ENCODE peak calls at places on chromosomes 6 and 20, in five cellular contexts. G, T, U, Y and W are unnamed samples.
A peak's percentile ranks its signal among the peaks of the same experiment; 100 is the strongest.

GRCh38 chr6:158911746-158912158 is 88.2 kb downstream of the RSPH3 start:
- DNase-seq in G (no peak), T (peak; percentile 30), U (no peak), Y (no peak), W (no peak)

GRCh38 chr6:157284738-157285421 is 38.4 kb downstream of the TMEM242 start:
- DNase-seq in G (no peak), T (no peak), U (no peak), Y (no peak), W (no peak)

GRCh38 chr6:158002951-158003853 is 21.5 kb downstream of the SYNJ2 start:
- DNase-seq in G (no peak), T (no peak), U (no peak), Y (no peak), W (peak; percentile 81)

GRCh38 chr6:17281497-17282481 is 628 bp downstream of the RBM24 start:
- DNase-seq in G (no peak), T (no peak), U (peak; percentile 53), Y (no peak), W (peak; percentile 24)

GRCh38 chr6:3427740-3428085 is 29.1 kb downstream of the SLC22A23 start:
- DNase-seq in G (no peak), T (no peak), U (no peak), Y (no peak), W (no peak)

GRCh38 chr6:15502451-15503345 is 160.1 kb downstream of the DTNBP1 start:
- DNase-seq in G (no peak), T (no peak), U (no peak), Y (no peak), W (no peak)

GRCh38 chr6:36916159-36916558 is 30.4 kb downstream of the C6orf89 start:
- DNase-seq in G (no peak), T (no peak), U (no peak), Y (no peak), W (peak; percentile 36)

GRCh38 chr20:44572551-44573500 is 9.6 kb upstream of the PKIG start:
- DNase-seq in G (no peak), T (no peak), U (no peak), Y (no peak), W (peak; percentile 89)

GRCh38 chr20:22684763-22685443 is 100.5 kb upstream of the FOXA2 start:
- DNase-seq in G (no peak), T (no peak), U (no peak), Y (peak; percentile 13), W (no peak)

GRCh38 chr6:30855429-30856069 is 28.8 kb upstream of the DDR1 start:
- DNase-seq in G (no peak), T (no peak), U (no peak), Y (no peak), W (no peak)

GRCh38 chr6:33118525-33119123 is 42.8 kb downstream of the HLA-DPB1 start:
- DNase-seq in G (no peak), T (no peak), U (peak; percentile 46), Y (peak; percentile 56), W (peak; percentile 49)

GRCh38 chr6:111471533-111471932 is 11.5 kb downstream of the REV3L start:
- DNase-seq in G (no peak), T (no peak), U (no peak), Y (no peak), W (no peak)

GRCh38 chr20:5720696-5721095 is 29.5 kb upstream of the SHLD1 start:
- DNase-seq in G (no peak), T (no peak), U (no peak), Y (no peak), W (peak; percentile 41)

GRCh38 chr6:106872044-106872443 is 102.5 kb downstream of the CD24 start:
- DNase-seq in G (no peak), T (no peak), U (peak; percentile 66), Y (no peak), W (no peak)

GRCh38 chr6:7218586-7218985 is 94.4 kb downstream of the SSR1 start:
- DNase-seq in G (no peak), T (no peak), U (no peak), Y (no peak), W (no peak)
- TF ChIP-seq CTCF in G (no peak), T (no peak), U (no peak), Y (no peak), W (no peak)

GRCh38 chr6:104599821-104600658 is 259.7 kb downstream of the HACE1 start:
- DNase-seq in G (no peak), T (no peak), U (no peak), Y (no peak), W (no peak)

GRCh38 chr6:104601756-104602155 is 258.0 kb downstream of the HACE1 start:
- DNase-seq in G (no peak), T (no peak), U (no peak), Y (no peak), W (no peak)

GRCh38 chr6:104600659-104600971 is 259.1 kb downstream of the HACE1 start:
- DNase-seq in G (no peak), T (no peak), U (no peak), Y (no peak), W (no peak)

GRCh38 chr6:104603108-104603745 is 256.5 kb downstream of the HACE1 start:
- DNase-seq in G (no peak), T (no peak), U (no peak), Y (no peak), W (no peak)

GRCh38 chr6:104601008-104601745 is 258.5 kb downstream of the HACE1 start:
- DNase-seq in G (no peak), T (no peak), U (no peak), Y (no peak), W (no peak)
- TF ChIP-seq RCOR1 in G (no peak), T (no peak), U (no peak), Y (no peak), W (no peak)

DNA sequence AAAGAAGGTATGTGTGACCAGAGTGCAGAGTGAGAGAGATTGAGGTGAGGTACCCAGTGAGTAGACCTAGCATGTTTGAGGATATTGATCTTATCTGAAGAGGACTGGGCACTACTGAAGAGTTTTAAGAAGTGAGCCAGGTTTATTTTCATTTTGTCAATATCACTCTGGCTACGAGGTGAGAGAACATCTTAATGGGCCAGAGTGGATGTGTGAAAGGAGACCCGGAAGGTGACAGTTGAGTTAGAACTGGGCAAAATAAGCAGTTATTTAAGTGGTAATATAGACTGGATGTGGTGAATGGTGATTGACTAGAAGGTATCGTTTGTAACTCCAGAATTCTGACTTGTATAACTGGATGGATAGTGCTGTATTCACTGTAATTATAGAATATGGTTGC is 134.1 kb downstream of the QKI start:
- DNase-seq in G (no peak), T (no peak), U (no peak), Y (no peak), W (no peak)
- TF ChIP-seq CTCF in G (no peak), T (no peak), U (no peak), Y (no peak), W (no peak)

DNA sequence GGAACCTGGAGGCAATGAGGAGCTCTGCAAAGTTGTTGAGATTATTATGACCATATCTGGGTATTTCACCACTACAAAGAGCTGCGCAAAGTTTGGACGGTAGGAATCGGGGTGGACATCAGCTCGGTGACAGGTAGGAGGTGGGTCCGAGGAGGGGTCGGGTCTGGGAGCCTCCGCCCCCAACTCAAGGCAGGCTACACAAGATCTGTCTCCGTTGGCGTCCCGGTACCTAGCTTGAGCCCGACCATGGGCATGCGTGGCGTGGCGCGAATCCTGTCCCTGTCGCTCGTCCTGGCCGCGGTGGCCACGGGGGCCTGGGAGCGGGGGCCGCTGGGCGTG is 40.2 kb upstream of the ZNFX1 start:
- DNase-seq in G (no peak), T (no peak), U (no peak), Y (no peak), W (no peak)
- TF ChIP-seq RCOR1 in G (no peak), T (no peak), U (no peak), Y (no peak), W (no peak)

GRCh38 chr6:147789430-147789947 is 281.0 kb downstream of the SAMD5 start:
- DNase-seq in G (no peak), T (no peak), U (no peak), Y (no peak), W (no peak)

GRCh38 chr6:147782302-147782701 is 273.8 kb downstream of the SAMD5 start:
- DNase-seq in G (peak; percentile 3), T (no peak), U (no peak), Y (no peak), W (peak; percentile 77)

GRCh38 chr6:147784371-147784770 is 275.9 kb downstream of the SAMD5 start:
- DNase-seq in G (no peak), T (no peak), U (no peak), Y (no peak), W (no peak)

GRCh38 chr6:147787407-147787806 is 278.9 kb downstream of the SAMD5 start:
- DNase-seq in G (no peak), T (no peak), U (no peak), Y (no peak), W (no peak)
- TF ChIP-seq CTCF in G (no peak), T (no peak), U (no peak), Y (no peak), W (no peak)

DNA sequence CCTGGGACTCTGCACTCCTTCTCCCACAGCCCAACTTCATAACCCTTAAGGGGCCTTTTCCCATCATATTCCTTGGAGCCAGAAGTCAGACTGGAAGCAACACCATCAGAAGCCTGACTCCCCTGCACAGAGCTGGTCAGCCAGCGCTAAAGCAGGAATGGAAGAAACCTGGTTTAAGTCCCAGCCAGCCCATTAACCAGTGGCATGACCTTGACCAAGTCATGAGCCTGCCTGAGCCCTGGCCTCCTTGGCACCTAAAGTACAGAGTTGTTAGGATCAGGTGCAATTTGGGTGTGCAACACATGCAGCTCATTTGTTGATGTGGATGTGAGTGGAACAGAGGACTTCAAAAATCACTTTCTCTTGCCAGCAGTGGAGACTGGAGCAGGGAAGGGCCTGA is 20.8 kb downstream of the FOXP4 start:
- DNase-seq in G (no peak), T (no peak), U (no peak), Y (no peak), W (no peak)
- TF ChIP-seq RCOR1 in G (no peak), T (no peak), U (no peak), Y (no peak), W (no peak)

DNA sequence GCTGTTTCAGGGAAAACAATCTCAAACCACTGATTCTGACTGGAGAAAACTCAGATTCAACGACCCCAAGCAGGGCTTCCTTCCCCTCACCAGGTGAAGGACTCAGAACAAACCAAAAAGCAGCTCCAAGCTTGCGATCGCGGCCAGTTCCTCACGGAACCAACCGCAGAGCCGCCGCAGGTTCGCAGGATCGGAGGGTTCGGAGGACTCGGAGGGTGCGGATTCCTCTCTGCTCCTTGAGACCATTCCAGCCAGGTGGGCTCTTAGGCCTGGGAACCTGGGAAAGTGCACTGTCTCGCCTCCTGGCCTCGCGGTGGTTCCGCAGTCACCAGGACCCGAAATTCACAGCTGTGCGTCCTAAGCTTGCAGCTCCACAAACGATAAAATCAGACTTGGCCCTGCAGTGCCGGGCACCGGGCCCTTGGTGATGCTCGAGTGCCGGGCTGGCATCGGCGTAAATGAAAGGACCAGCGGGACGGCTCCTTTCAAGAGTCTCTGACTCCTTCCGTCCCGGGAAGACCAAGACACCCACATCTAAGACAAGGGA is 70.0 kb upstream of the PRSS16 start:
- DNase-seq in G (peak; percentile 89), T (no peak), U (peak; percentile 72), Y (peak; percentile 70), W (peak; percentile 83)
- TF ChIP-seq CTCF in G (no peak), T (peak; percentile 65), U (peak; percentile 63), Y (peak; percentile 39), W (peak; percentile 59)

DNA sequence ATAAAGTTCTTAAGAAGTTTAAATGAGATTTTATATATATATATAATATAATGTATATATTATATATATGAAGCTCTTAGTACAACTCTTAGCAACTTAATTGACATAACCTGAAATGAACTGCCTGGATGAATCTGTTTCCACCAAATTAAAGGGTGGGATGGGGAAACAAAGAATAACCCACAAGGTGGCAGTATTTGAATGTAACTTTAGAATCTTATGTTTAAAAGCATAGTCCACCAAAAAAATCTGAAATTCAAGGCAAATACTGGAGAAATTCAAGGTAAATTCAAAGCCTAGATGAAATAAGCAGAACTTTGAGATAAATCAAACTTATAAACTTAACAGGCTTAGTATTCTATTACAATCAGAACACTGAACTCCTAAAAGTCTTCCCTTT is 4.4 kb upstream of the IBTK start:
- DNase-seq in G (peak; percentile 32), T (no peak), U (peak; percentile 48), Y (peak; percentile 30), W (peak; percentile 54)
- TF ChIP-seq RCOR1 in G (no peak), T (no peak), U (no peak), Y (no peak), W (no peak)